ENCODE peak calls at places on chromosomes 16 and 17, in six cellular contexts. N is HEK293T; Z is ureter; X is PC-3; L is lower leg skin; Q is activated CD8-positive, alpha-beta memory T cell treated with anti-CD3 and anti-CD28 coated beads for 1 hour. M is an unnamed sample.

GRCh38 chr17:81315170-81315884 is 20.2 kb upstream of the SLC38A10 start:
- DNase-seq in Q (no peak), X (no peak), N (no peak), L (no peak), Z (no peak), M (no peak)

GRCh38 chr17:57988301-57989010 is 402 bp upstream of the VEZF1 start:
- DNase-seq in X (peak), Q (peak), Z (peak), N (peak), L (peak), M (no peak)

GRCh38 chr16:1102333-1102700 is 6.3 kb upstream of the C1QTNF8 start:
- DNase-seq in Q (no peak), L (no peak), N (no peak), X (no peak), Z (no peak), M (no peak)

GRCh38 chr17:78416791-78417530 is 38.5 kb downstream of the PGS1 start:
- DNase-seq in X (no peak), Z (no peak), L (no peak), Q (no peak), N (no peak), M (no peak)

GRCh38 chr16:5982979-5983378 is 885.4 kb upstream of the EEF2KMT start:
- DNase-seq in L (no peak), N (no peak), Z (no peak), Q (no peak), X (no peak), M (no peak)

GRCh38 chr17:43479948-43480347 is 3.8 kb upstream of the DHX8 start:
- DNase-seq in N (no peak), Z (no peak), L (no peak), X (no peak), Q (no peak), M (no peak)

GRCh38 chr17:80882323-80882722 is 109.3 kb upstream of the CHMP6 start:
- DNase-seq in Q (no peak), N (no peak), L (no peak), X (no peak), Z (no peak), M (no peak)

GRCh38 chr17:64412944-64413381 is 22.3 kb upstream of the PECAM1 start:
- DNase-seq in Q (no peak), Z (no peak), X (no peak), L (peak), N (no peak), M (no peak)

GRCh38 chr17:76264425-76264754 is 758 bp upstream of the UBALD2 start:
- DNase-seq in Q (no peak), N (no peak), Z (no peak), X (no peak), L (no peak), M (no peak)

GRCh38 chr16:27365142-27366089 is 36.6 kb upstream of the IL21R start:
- DNase-seq in X (peak), Q (no peak), N (no peak), L (no peak), Z (no peak), M (no peak)

GRCh38 chr17:28749516-28750177 is 5.8 kb downstream of the TRAF4 start:
- DNase-seq in L (peak), Q (no peak), N (no peak), Z (no peak), X (no peak), M (no peak)

GRCh38 chr16:56632848-56633365 is 448 bp downstream of the MT1M start:
- DNase-seq in Q (no peak), X (no peak), N (no peak), L (no peak), Z (no peak), M (no peak)

GRCh38 chr17:75652934-75653549 is 13.9 kb downstream of the RECQL5 start:
- DNase-seq in L (no peak), N (peak), Q (no peak), Z (no peak), X (peak), M (no peak)

GRCh38 chr17:7523033-7523432 is 25.8 kb upstream of the TNFSF12 start:
- DNase-seq in L (no peak), Z (no peak), Q (peak), N (peak), X (peak), M (no peak)

GRCh38 chr16:81570189-81570846 is 125.7 kb downstream of the CMIP start:
- DNase-seq in Q (no peak), X (no peak), N (no peak), Z (no peak), L (no peak), M (no peak)

GRCh38 chr16:27149986-27150385 is 53.3 kb upstream of the KDM8 start:
- DNase-seq in X (no peak), Q (no peak), N (no peak), L (no peak), Z (no peak), M (no peak)

GRCh38 chr16:76956801-76957200 is 234.2 kb upstream of the MON1B start:
- DNase-seq in L (no peak), X (no peak), N (no peak), Q (no peak), Z (no peak), M (no peak)

GRCh38 chr16:69482410-69482951 is 58.1 kb downstream of the CYB5B start:
- DNase-seq in Z (peak), L (peak), N (no peak), Q (no peak), X (no peak), M (no peak)

GRCh38 chr17:58388302-58389190 is 28.8 kb downstream of the RNF43 start:
- DNase-seq in X (peak), Z (no peak), Q (no peak), L (no peak), N (no peak), M (no peak)

GRCh38 chr17:61463068-61463980 is 11.1 kb downstream of the TBX4 start:
- DNase-seq in Z (no peak), X (no peak), L (peak), Q (no peak), N (no peak), M (no peak)